ENCODE peak calls at places on chromosomes 12 and 14, in five cellular contexts. O is Ammon's horn; S is hypothalamus; C is GM13977; A is stimulated activated CD8-positive, alpha-beta memory T cell treated with anti-CD3 and anti-CD28 coated beads, Interleukin-2, amount 100 ng/mL, for 1 hour. D is an unnamed sample.

GRCh38 chr12:104177663-104178501 is 37.7 kb upstream of the TXNRD1 start:
- DNase-seq in O (no peak), S (no peak), C (no peak), A (no peak), D (no peak)

GRCh38 chr12:41943671-41944070 is 201.0 kb downstream of the GXYLT1 start:
- DNase-seq in O (no peak), S (no peak), C (no peak), A (no peak), D (no peak)

GRCh38 chr14:97299661-97300060 is 502.5 kb downstream of the VRK1 start:
- DNase-seq in O (peak), S (no peak), C (no peak), A (peak), D (no peak)

GRCh38 chr12:23771230-23771949 is 178.1 kb downstream of the SOX5 start:
- DNase-seq in O (peak), S (peak), C (no peak), A (no peak), D (peak)

GRCh38 chr12:51441583-51441982 is 17.0 kb downstream of the SLC4A8 start:
- DNase-seq in O (peak), S (no peak), C (no peak), A (no peak), D (no peak)

GRCh38 chr14:93775158-93775557 is 13.1 kb downstream of the PRIMA1 start:
- DNase-seq in O (no peak), S (no peak), C (no peak), A (no peak), D (no peak)

GRCh38 chr14:104094709-104095425 is 9.4 kb downstream of the ASPG start:
- DNase-seq in O (peak), S (no peak), C (peak), A (peak), D (peak)

GRCh38 chr12:49796606-49797451 is 31.4 kb downstream of the NCKAP5L start:
- DNase-seq in O (no peak), S (no peak), C (no peak), A (no peak), D (no peak)

GRCh38 chr12:15534870-15535269 is 212.6 kb downstream of the PTPRO start:
- DNase-seq in O (peak), S (no peak), C (no peak), A (no peak), D (no peak)

GRCh38 chr12:123094349-123095073 is 56.4 kb downstream of the PITPNM2 start:
- DNase-seq in O (no peak), S (no peak), C (no peak), A (no peak), D (no peak)

GRCh38 chr12:5661820-5662219 is 229.9 kb downstream of the NTF3 start:
- DNase-seq in O (peak), S (no peak), C (no peak), A (no peak), D (no peak)

GRCh38 chr12:16329594-16329993 is 17.9 kb upstream of the MGST1 start:
- DNase-seq in O (no peak), S (no peak), C (no peak), A (no peak), D (no peak)

GRCh38 chr12:33484161-33484560 is 44.5 kb upstream of the SYT10 start:
- DNase-seq in O (no peak), S (no peak), C (no peak), A (no peak), D (no peak)

GRCh38 chr12:68913682-68914081 is 19.3 kb downstream of the CPM start:
- DNase-seq in O (no peak), S (no peak), C (no peak), A (no peak), D (no peak)

GRCh38 chr12:125311050-125311449 is 245.8 kb downstream of the AACS start:
- DNase-seq in O (no peak), S (no peak), C (no peak), A (no peak), D (no peak)

GRCh38 chr12:2609020-2609419 is 185.8 kb upstream of the FKBP4 start:
- DNase-seq in O (peak), S (no peak), C (no peak), A (no peak), D (no peak)

GRCh38 chr12:132154341-132154761 is 10.1 kb downstream of the NOC4L start:
- DNase-seq in O (no peak), S (no peak), C (no peak), A (no peak), D (no peak)

GRCh38 chr12:94286580-94287244 is 138.3 kb downstream of the PLXNC1 start:
- DNase-seq in O (no peak), S (no peak), C (no peak), A (no peak), D (no peak)

GRCh38 chr14:59101441-59101840 is 87.0 kb upstream of the DAAM1 start:
- DNase-seq in O (no peak), S (no peak), C (no peak), A (no peak), D (no peak)

GRCh38 chr14:34258318-34258717 is 203.7 kb downstream of the SPTSSA start:
- DNase-seq in O (no peak), S (no peak), C (no peak), A (no peak), D (no peak)

GRCh38 chr14:49934638-49935037 is 41.8 kb downstream of the ARF6 start:
- DNase-seq in O (no peak), S (no peak), C (no peak), A (no peak), D (no peak)

GRCh38 chr12:110345963-110346362 is 57.5 kb downstream of the ANAPC7 start:
- DNase-seq in O (no peak), S (no peak), C (no peak), A (no peak), D (no peak)

GRCh38 chr12:26295001-26295400 is 99.6 kb downstream of the SSPN start:
- DNase-seq in O (no peak), S (no peak), C (no peak), A (no peak), D (no peak)

GRCh38 chr12:131828671-131829350 is 618 bp downstream of the MMP17 start:
- DNase-seq in O (no peak), S (no peak), C (peak), A (no peak), D (no peak)

GRCh38 chr12:101694297-101694848 is 3.1 kb upstream of the CHPT1 start:
- DNase-seq in O (no peak), S (no peak), C (no peak), A (no peak), D (no peak)

GRCh38 chr14:30243157-30243556 is 315.5 kb upstream of the PRKD1 start:
- DNase-seq in O (peak), S (no peak), C (no peak), A (no peak), D (no peak)

D was measured in frontal cortex.